ENCODE peak calls at places on chromosomes 13 and 19, in five cellular contexts. R, X, H, U and J are unnamed samples.

GRCh38 chr19:16061943-16062342 is 14.4 kb upstream of the TPM4 start:
- DNase-seq in U (peak; percentile 73), X (no peak), H (no peak), R (no peak), J (no peak)

GRCh38 chr13:76723551-76724232 is 162.5 kb downstream of the KCTD12 start:
- DNase-seq in R (no peak), X (peak; percentile 11), U (no peak), H (no peak), J (no peak)

GRCh38 chr13:109301711-109302110 is 484.7 kb downstream of the IRS2 start:
- DNase-seq in X (no peak), H (no peak), R (no peak), U (no peak), J (no peak)

GRCh38 chr13:25249001-25249543 is 38.2 kb downstream of the MTMR6 start:
- DNase-seq in R (no peak), U (no peak), X (no peak), H (no peak), J (no peak)

GRCh38 chr19:8441725-8442544 is 2.8 kb upstream of the HNRNPM start:
- DNase-seq in H (no peak), R (no peak), U (no peak), X (no peak), J (no peak)

GRCh38 chr19:16698914-16699313 is 20.7 kb upstream of the NWD1 start:
- DNase-seq in X (peak; percentile 27), R (no peak), U (no peak), H (no peak), J (no peak)

GRCh38 chr19:29526730-29527499 is 1.1 kb downstream of the VSTM2B start:
- DNase-seq in R (no peak), U (peak; percentile 36), H (no peak), X (no peak), J (no peak)

GRCh38 chr13:93227280-93227905 is 786 bp downstream of the GPC6 start:
- DNase-seq in H (no peak), X (peak; percentile 11), U (no peak), R (no peak), J (no peak)

GRCh38 chr13:53781941-53782340 is 753.3 kb downstream of the OLFM4 start:
- DNase-seq in U (no peak), X (no peak), R (no peak), H (no peak), J (no peak)

GRCh38 chr13:58804832-58805231 is 1173.3 kb downstream of the PCDH17 start:
- DNase-seq in H (no peak), R (no peak), U (no peak), X (no peak), J (no peak)

GRCh38 chr13:73967397-73968165 is 166.6 kb downstream of the KLF12 start:
- DNase-seq in X (no peak), R (no peak), U (no peak), H (no peak), J (no peak)

GRCh38 chr13:25169951-25170553 is 2.0 kb downstream of the AMER2 start:
- DNase-seq in X (no peak), U (no peak), H (no peak), R (no peak), J (no peak)

GRCh38 chr19:5968431-5969373 is 9.2 kb downstream of the RANBP3 start:
- DNase-seq in X (no peak), R (peak; percentile 58), U (no peak), H (no peak), J (no peak)

GRCh38 chr19:5967571-5967970 is 10.4 kb downstream of the RANBP3 start:
- DNase-seq in H (no peak), U (no peak), R (no peak), X (no peak), J (no peak)

GRCh38 chr19:5966215-5966614 is 11.7 kb downstream of the RANBP3 start:
- DNase-seq in H (no peak), X (no peak), U (no peak), R (no peak), J (no peak)

GRCh38 chr19:5967994-5968430 is 9.9 kb downstream of the RANBP3 start:
- DNase-seq in U (peak; percentile 68), H (no peak), R (peak; percentile 83), X (peak; percentile 69), J (peak; percentile 55)

DNA sequence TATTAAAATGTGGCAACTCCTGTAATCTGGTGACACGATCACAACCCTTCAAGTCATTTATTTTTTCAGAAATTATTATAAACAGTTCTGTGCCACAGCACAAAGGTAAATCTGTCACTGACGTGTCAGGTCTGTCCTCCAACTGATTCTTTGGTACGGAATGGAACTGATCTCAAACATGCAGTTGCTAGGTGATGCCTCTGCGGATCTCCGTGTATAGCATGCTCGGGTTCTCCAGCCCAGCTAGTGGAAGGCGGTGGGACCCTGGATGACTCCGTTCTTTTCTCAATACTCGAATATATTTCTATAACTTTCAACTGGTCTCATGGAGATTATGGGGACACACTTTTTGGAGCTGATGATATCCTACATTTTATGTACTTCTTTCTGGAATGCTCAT is 11.0 kb downstream of the RANBP3 start:
- DNase-seq in H (no peak), U (no peak), R (no peak), X (no peak), J (no peak)
- H3K4me1 ChIP-seq in H (peaks cover 61% of the 10 kb centered on the region), U (peaks cover 78% of the 10 kb centered on the region), R (peaks cover 69% of the 10 kb centered on the region), X (peaks cover 55% of the 10 kb centered on the region), J (peaks cover 95% of the 10 kb centered on the region)

GRCh38 chr19:38684862-38685665 is 37.6 kb downstream of the ACTN4 start:
- DNase-seq in R (no peak), H (no peak), U (no peak), X (no peak), J (no peak)
- H3K36me3 ChIP-seq in R (no peaks in the 10 kb centered on the region), H (no peaks in the 10 kb centered on the region), U (peaks cover 5% of the 10 kb centered on the region), X (no peaks in the 10 kb centered on the region), J (no peaks in the 10 kb centered on the region)

DNA sequence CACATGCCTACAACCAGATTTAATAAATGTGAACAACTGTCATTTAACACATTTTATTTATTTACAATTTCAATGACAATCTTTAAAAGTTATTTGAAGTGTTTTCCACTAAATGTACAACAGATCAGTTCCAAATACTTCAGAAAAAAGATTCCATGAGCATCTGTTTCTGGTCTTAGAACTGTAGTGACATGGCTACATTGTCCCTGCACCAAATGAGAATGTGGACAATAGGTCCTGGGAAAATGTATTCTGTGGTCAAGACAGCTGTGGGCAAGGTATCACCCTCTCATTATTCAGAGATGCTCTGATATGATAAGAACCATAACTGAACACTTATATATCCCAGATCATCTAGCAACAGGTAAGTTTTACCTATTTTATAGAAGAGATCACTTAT is 43.7 kb downstream of the ELF1 start:
- DNase-seq in U (no peak), X (no peak), H (no peak), R (no peak), J (no peak)
- H3K27ac ChIP-seq in U (no peak overlapping the region), X (peak overlapping the region; percentile 77), H (no peak overlapping the region), R (peak overlapping the region; percentile 59), J (peak overlapping the region; percentile 33)

GRCh38 chr19:33497151-33497777 is 24.3 kb downstream of the PEPD start:
- DNase-seq in U (no peak), H (no peak), R (no peak), X (no peak), J (no peak)

GRCh38 chr19:33498391-33499000 is 23.1 kb downstream of the PEPD start:
- DNase-seq in X (no peak), R (no peak), U (peak; percentile 3), H (no peak), J (no peak)

GRCh38 chr19:33496496-33496895 is 25.1 kb downstream of the PEPD start:
- DNase-seq in X (no peak), H (no peak), R (no peak), U (no peak), J (no peak)

GRCh38 chr19:33499248-33499647 is 22.3 kb downstream of the PEPD start:
- DNase-seq in X (no peak), H (no peak), R (no peak), U (peak; percentile 17), J (no peak)

GRCh38 chr19:33497778-33498175 is 23.8 kb downstream of the PEPD start:
- DNase-seq in X (no peak), U (no peak), H (no peak), R (no peak), J (no peak)
- H3K4me1 ChIP-seq in X (no peaks in the 10 kb centered on the region), U (no peaks in the 10 kb centered on the region), H (no peaks in the 10 kb centered on the region), R (no peaks in the 10 kb centered on the region), J (no peaks in the 10 kb centered on the region)

DNA sequence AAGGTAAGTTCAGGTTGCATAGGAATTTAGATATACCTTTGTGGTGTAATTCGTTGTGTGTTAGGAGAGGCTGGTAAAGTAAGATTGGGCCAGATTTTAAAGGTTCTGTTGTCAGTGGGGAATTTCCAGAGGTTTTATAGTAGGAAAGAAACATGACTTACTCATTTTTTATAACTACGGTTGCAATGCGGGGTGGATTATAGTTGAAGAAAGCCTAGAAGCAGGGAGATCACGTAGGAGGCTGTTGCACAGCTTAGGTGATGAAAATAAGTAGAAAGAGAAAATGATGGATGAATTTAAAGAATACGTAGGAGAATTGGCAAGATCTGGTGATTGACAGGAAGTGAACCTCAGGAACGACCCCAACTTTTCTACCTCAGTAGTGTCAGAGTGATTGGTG is 61.1 kb downstream of the PIBF1 start:
- DNase-seq in H (no peak), R (no peak), U (no peak), X (no peak), J (no peak)
- H3K36me3 ChIP-seq in H (peaks cover 32% of the 10 kb centered on the region), R (peaks cover 6% of the 10 kb centered on the region), U (peaks cover 4% of the 10 kb centered on the region), X (no peaks in the 10 kb centered on the region), J (peaks cover 10% of the 10 kb centered on the region)

DNA sequence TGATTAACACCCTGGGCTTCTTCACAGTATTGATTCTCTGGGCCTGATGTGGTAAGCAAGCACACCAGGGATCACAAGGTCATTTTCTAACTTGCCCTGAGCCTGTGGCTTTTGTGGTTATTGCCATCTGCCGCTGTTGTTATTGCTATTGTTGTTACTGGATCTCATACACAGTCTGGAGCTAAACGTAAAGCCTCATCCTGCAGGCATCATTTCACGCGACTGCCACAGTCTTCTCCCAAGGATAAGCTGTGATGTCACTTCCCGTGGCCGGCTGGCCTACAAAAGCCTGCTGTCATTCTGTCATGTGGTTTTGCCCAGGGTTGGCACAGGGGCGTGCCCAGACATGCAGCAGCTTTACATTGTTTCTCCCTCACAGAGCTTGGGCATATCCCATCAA is 154.0 kb upstream of the GPR12 start:
- DNase-seq in U (no peak), H (peak; percentile 37), R (no peak), X (no peak), J (no peak)
- H3K27ac ChIP-seq in U (no peak overlapping the region), H (no peak overlapping the region), R (no peak overlapping the region), X (no peak overlapping the region), J (no peak overlapping the region)

GRCh38 chr13:110368408-110368807 is 61.3 kb downstream of the COL4A2 start:
- DNase-seq in U (no peak), H (no peak), R (no peak), X (no peak), J (no peak)

GRCh38 chr13:110366733-110367132 is 59.6 kb downstream of the COL4A2 start:
- DNase-seq in U (no peak), R (no peak), H (no peak), X (no peak), J (no peak)

GRCh38 chr13:110367620-110368019 is 60.5 kb downstream of the COL4A2 start:
- DNase-seq in H (no peak), R (no peak), U (no peak), X (no peak), J (no peak)

GRCh38 chr13:110364081-110364480 is 57.0 kb downstream of the COL4A2 start:
- DNase-seq in H (no peak), X (no peak), U (no peak), R (no peak), J (no peak)

GRCh38 chr13:110365876-110366275 is 58.8 kb downstream of the COL4A2 start:
- DNase-seq in U (no peak), H (no peak), R (no peak), X (no peak), J (no peak)
- H3K4me1 ChIP-seq in U (no peaks in the 10 kb centered on the region), H (peaks cover 10% of the 10 kb centered on the region), R (no peaks in the 10 kb centered on the region), X (peaks cover 8% of the 10 kb centered on the region), J (no peaks in the 10 kb centered on the region)